ENCODE peak calls at places on chromosomes 1 and 21, in eight cellular contexts. Q is GM23248, C is skeletal muscle cell, A is heart right ventricle, B is NCI-H1694 treated with DMSO at 0.1 percent for 48 hours, O is NCI-H1092 treated with DMSO at 0.1 percent for 48 hours, T is HuH-7, G is GM23338. R is an unnamed sample.

GRCh38 chr1:192592981-192593683 is 17.6 kb downstream of the RGS1 start:
- DNase-seq in B (no peak), G (no peak), T (no peak), A (no peak), C (no peak), Q (peak), O (no peak), R (no peak)

GRCh38 chr1:58741689-58742553 is 41.9 kb downstream of the JUN start:
- DNase-seq in O (no peak), B (no peak), A (no peak), C (no peak), G (peak), Q (no peak), T (no peak), R (no peak)

GRCh38 chr1:39348278-39348677 is 143.2 kb upstream of the BMP8A start:
- DNase-seq in G (no peak), O (peak), Q (no peak), B (no peak), T (no peak), C (no peak), A (no peak), R (no peak)

GRCh38 chr1:94025383-94026340 is 95.3 kb downstream of the ABCA4 start:
- DNase-seq in T (peak), G (peak), A (peak), Q (peak), B (peak), O (peak), C (no peak), R (peak)

GRCh38 chr1:211524521-211524920 is 32.6 kb upstream of the RD3 start:
- DNase-seq in B (no peak), A (no peak), O (no peak), T (no peak), Q (no peak), C (no peak), G (no peak), R (no peak)

GRCh38 chr21:22019766-22020165 is 1021.6 kb downstream of the NCAM2 start:
- DNase-seq in O (no peak), A (no peak), C (peak), G (no peak), Q (no peak), T (no peak), B (no peak), R (no peak)

GRCh38 chr1:208171615-208172388 is 72.4 kb downstream of the PLXNA2 start:
- DNase-seq in T (no peak), G (no peak), C (no peak), O (no peak), Q (no peak), B (no peak), A (no peak), R (no peak)

GRCh38 chr1:240487493-240487892 is 124.5 kb downstream of the GREM2 start:
- DNase-seq in T (no peak), A (no peak), G (no peak), B (no peak), C (no peak), O (no peak), Q (no peak), R (no peak)

GRCh38 chr1:212607206-212607923 is 1.2 kb upstream of the ATF3 start:
- DNase-seq in O (peak), B (no peak), A (peak), G (peak), T (no peak), Q (no peak), C (no peak), R (no peak)

GRCh38 chr1:88684482-88685238 is 587 bp downstream of the PKN2 start:
- DNase-seq in A (peak), T (peak), Q (peak), G (peak), B (peak), C (no peak), O (peak), R (peak)

GRCh38 chr1:1041873-1042272 is 22.0 kb downstream of the AGRN start:
- DNase-seq in Q (no peak), T (no peak), G (no peak), O (no peak), C (no peak), A (no peak), B (no peak), R (no peak)

GRCh38 chr21:14040386-14040785 is 170.4 kb downstream of the LIPI start:
- DNase-seq in B (no peak), O (no peak), A (no peak), T (no peak), G (no peak), C (no peak), Q (no peak), R (no peak)

GRCh38 chr1:158520021-158520420 is 34.2 kb downstream of the OR6Y1 start:
- DNase-seq in C (no peak), Q (no peak), B (no peak), T (no peak), O (no peak), A (no peak), G (no peak), R (no peak)

GRCh38 chr1:191641420-191642215 is 516.6 kb upstream of the RGS18 start:
- DNase-seq in O (no peak), T (no peak), A (no peak), G (no peak), Q (peak), B (no peak), C (peak), R (no peak)

GRCh38 chr1:188027613-188028012 is 1198.9 kb downstream of the PLA2G4A start:
- DNase-seq in O (no peak), T (no peak), G (no peak), A (no peak), Q (peak), B (no peak), C (peak), R (no peak)

GRCh38 chr1:206735553-206736031 is 35.0 kb upstream of the IL19 start:
- DNase-seq in C (no peak), B (no peak), A (no peak), O (no peak), Q (peak), T (no peak), G (no peak), R (no peak)

GRCh38 chr1:5430911-5431310 is 561.3 kb downstream of the NPHP4 start:
- DNase-seq in A (no peak), G (no peak), O (no peak), T (no peak), C (no peak), B (no peak), Q (no peak), R (no peak)

GRCh38 chr1:185376840-185377635 is 60.0 kb upstream of the IVNS1ABP start:
- DNase-seq in B (no peak), O (no peak), Q (peak), A (no peak), T (no peak), C (no peak), G (no peak), R (no peak)

GRCh38 chr21:17613242-17613676 is 558 bp upstream of the BTG3 start:
- DNase-seq in O (peak), A (no peak), Q (peak), T (peak), C (no peak), B (no peak), G (no peak), R (no peak)

GRCh38 chr1:111448482-111448917 is 556 bp downstream of the WDR77 start:
- DNase-seq in C (no peak), B (no peak), Q (peak), G (no peak), A (no peak), T (peak), O (no peak), R (peak)

GRCh38 chr21:46229133-46229922 is 754 bp upstream of the LSS start:
- DNase-seq in A (no peak), T (peak), G (peak), O (peak), Q (no peak), B (peak), C (no peak), R (peak)

GRCh38 chr21:38386967-38387366 is 111.3 kb downstream of the ERG start:
- DNase-seq in B (no peak), Q (peak), A (no peak), O (no peak), T (no peak), G (no peak), C (no peak), R (no peak)

GRCh38 chr1:117758444-117759316 is 152.8 kb downstream of the TENT5C start:
- DNase-seq in A (peak), G (peak), Q (peak), T (peak), O (peak), C (peak), B (peak), R (peak)

GRCh38 chr1:29210278-29211085 is 20.3 kb downstream of the MECR start:
- DNase-seq in O (no peak), G (no peak), Q (no peak), C (no peak), A (no peak), T (no peak), B (no peak), R (no peak)

GRCh38 chr1:114157275-114157660 is 3.6 kb upstream of the SYT6 start:
- DNase-seq in G (no peak), Q (no peak), T (no peak), B (no peak), O (no peak), C (no peak), A (no peak), R (no peak)

GRCh38 chr1:98344726-98345125 is 316.8 kb upstream of the SNX7 start:
- DNase-seq in T (no peak), A (no peak), B (no peak), G (no peak), O (no peak), C (no peak), Q (no peak), R (no peak)

GRCh38 chr21:39472786-39473185 is 21.0 kb downstream of the SH3BGR start:
- DNase-seq in A (no peak), B (no peak), O (no peak), G (no peak), Q (no peak), C (no peak), T (no peak), R (no peak)

GRCh38 chr1:200180821-200181220 is 153.3 kb downstream of the NR5A2 start:
- DNase-seq in Q (peak), O (no peak), A (peak), G (no peak), C (no peak), T (no peak), B (no peak), R (no peak)

GRCh38 chr1:163308811-163309210 is 12.9 kb upstream of the NUF2 start:
- DNase-seq in G (no peak), B (no peak), O (no peak), A (no peak), T (no peak), Q (no peak), C (no peak), R (no peak)

GRCh38 chr1:203519053-203519770 is 25.3 kb downstream of the OPTC start:
- DNase-seq in O (no peak), C (no peak), T (no peak), G (peak), B (no peak), Q (peak), A (no peak), R (no peak)

GRCh38 chr1:43346636-43347035 is 9.0 kb downstream of the MPL start:
- DNase-seq in C (no peak), Q (no peak), O (no peak), G (no peak), A (no peak), T (no peak), B (no peak), R (no peak)

R was measured in G401.